ENCODE peak calls at places on chromosomes 3 and 15, in six cellular contexts. G is H9, N is mesenchymal stem cell, Q is neuronal stem cell, W is H1, F is trophoblast cell. B is an unnamed sample.

GRCh38 chr15:77282333-77282732 is 137.6 kb downstream of the PEAK1 start:
- DNase-seq in G (peak; percentile 31), N (peak; percentile 14), Q (peak; percentile 11), W (peak; percentile 34), F (no peak), B (peak; percentile 86)

GRCh38 chr15:60970246-60971170 is 258.6 kb downstream of the RORA start:
- DNase-seq in G (no peak), N (no peak), Q (no peak), W (no peak), F (no peak), B (peak; percentile 76)

GRCh38 chr3:32147935-32148334 is 41.5 kb downstream of the GPD1L start:
- DNase-seq in G (no peak), N (peak; percentile 2), Q (no peak), W (no peak), F (no peak), B (no peak)

GRCh38 chr15:76968310-76968709 is 26.6 kb upstream of the PSTPIP1 start:
- DNase-seq in G (no peak), N (no peak), Q (no peak), W (no peak), F (no peak), B (peak; percentile 34)

GRCh38 chr3:108221911-108222812 is at the start of gene IFT57:
- DNase-seq in G (peak; percentile 99), N (peak; percentile 99), Q (peak; percentile 97), W (peak; percentile 88), F (peak; percentile 95), B (peak; percentile 98)

GRCh38 chr15:34514251-34514760 is 69.1 kb downstream of the GOLGA8B start:
- DNase-seq in G (no peak), N (peak; percentile 30), Q (no peak), W (no peak), F (no peak), B (no peak)

GRCh38 chr3:53222183-53222901 is 33.5 kb downstream of the TKT start:
- DNase-seq in G (no peak), N (no peak), Q (no peak), W (no peak), F (no peak), B (no peak)

GRCh38 chr3:156131241-156131640 is 10.9 kb downstream of the KCNAB1 start:
- DNase-seq in G (no peak), N (no peak), Q (no peak), W (no peak), F (no peak), B (no peak)

GRCh38 chr3:136938334-136938733 is 19.4 kb upstream of the IL20RB start:
- DNase-seq in G (no peak), N (peak; percentile 64), Q (no peak), W (no peak), F (peak; percentile 10), B (peak; percentile 65)

GRCh38 chr3:26308454-26308853 is 314.1 kb upstream of the LRRC3B start:
- DNase-seq in G (no peak), N (no peak), Q (no peak), W (no peak), F (no peak), B (no peak)

GRCh38 chr15:31342381-31342780 is 15.7 kb downstream of the KLF13 start:
- DNase-seq in G (no peak), N (no peak), Q (no peak), W (no peak), F (no peak), B (no peak)

GRCh38 chr3:4821331-4821730 is 157.9 kb upstream of the BHLHE40 start:
- DNase-seq in G (no peak), N (no peak), Q (no peak), W (no peak), F (peak; percentile 72), B (no peak)

GRCh38 chr3:102174312-102174712 is 260.5 kb upstream of the ZPLD1 start:
- DNase-seq in G (no peak), N (peak; percentile 90), Q (no peak), W (no peak), F (no peak), B (peak; percentile 83)

GRCh38 chr15:76501726-76502125 is 165.2 kb downstream of the ISL2 start:
- DNase-seq in G (no peak), N (peak; percentile 56), Q (no peak), W (no peak), F (no peak), B (peak; percentile 55)

GRCh38 chr3:150309557-150309956 is 98.5 kb upstream of the TSC22D2 start:
- DNase-seq in G (no peak), N (peak; percentile 47), Q (no peak), W (no peak), F (peak; percentile 36), B (peak; percentile 84)

GRCh38 chr3:52455283-52456168 is at the start of gene NISCH:
- DNase-seq in G (peak; percentile 81), N (peak; percentile 75), Q (peak; percentile 79), W (no peak), F (peak; percentile 87), B (peak; percentile 65)

GRCh38 chr15:47027322-47027946 is 689.9 kb upstream of the SEMA6D start:
- DNase-seq in G (peak; percentile 32), N (peak; percentile 6), Q (no peak), W (no peak), F (no peak), B (no peak)

GRCh38 chr15:75065851-75066509 is 42.6 kb downstream of the PPCDC start:
- DNase-seq in G (no peak), N (no peak), Q (no peak), W (no peak), F (no peak), B (no peak)

GRCh38 chr15:78387678-78388077 is 47.5 kb downstream of the CRABP1 start:
- DNase-seq in G (no peak), N (no peak), Q (no peak), W (no peak), F (no peak), B (no peak)

GRCh38 chr3:150765949-150766720 is 3.2 kb upstream of the SIAH2 start:
- DNase-seq in G (no peak), N (peak; percentile 69), Q (no peak), W (no peak), F (no peak), B (peak; percentile 78)

GRCh38 chr3:128415773-128416577 is 50.7 kb downstream of the DNAJB8 start:
- DNase-seq in G (no peak), N (no peak), Q (no peak), W (no peak), F (peak; percentile 63), B (no peak)

GRCh38 chr3:161358488-161358887 is 12.8 kb downstream of the SPTSSB start:
- DNase-seq in G (no peak), N (no peak), Q (no peak), W (no peak), F (no peak), B (no peak)

GRCh38 chr3:141402476-141403171 is 34.3 kb downstream of the ZBTB38 start:
- DNase-seq in G (peak; percentile 65), N (peak; percentile 67), Q (peak; percentile 55), W (no peak), F (peak; percentile 88), B (peak; percentile 78)
- H2BK120ac ChIP-seq in G (no peak overlapping the region), N (peak overlapping the region; percentile 99), Q (peak overlapping the region; percentile 4), W (no peak overlapping the region), F (peak overlapping the region; percentile 97), B (peak overlapping the region; percentile 98)

DNA sequence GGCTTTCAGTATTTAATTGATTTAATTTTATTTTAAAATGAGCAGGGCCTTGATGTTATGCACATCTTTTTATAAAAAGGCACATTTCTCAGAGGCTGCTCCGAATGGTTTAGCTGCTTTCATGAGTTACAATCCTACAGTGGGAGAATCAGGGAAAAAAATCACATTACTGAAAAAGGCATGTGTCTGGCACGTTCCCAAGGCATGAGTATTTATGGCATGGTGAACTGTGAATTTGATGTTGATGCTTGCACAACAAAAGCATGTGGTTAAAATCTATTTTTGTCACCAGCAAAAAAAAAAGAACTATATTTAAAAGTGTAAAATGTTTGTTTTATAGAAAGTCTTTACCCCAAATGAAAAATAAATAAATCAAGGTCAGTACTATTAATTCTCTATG is 485.2 kb upstream of the ROBO2 start:
- DNase-seq in G (no peak), N (peak; percentile 58), Q (no peak), W (no peak), F (no peak), B (peak; percentile 65)
- H4K91ac ChIP-seq in G (no peak overlapping the region), N (no peak overlapping the region), Q (no peak overlapping the region), W (no peak overlapping the region), F (no peak overlapping the region), B (no peak overlapping the region)

GRCh38 chr3:71524688-71525087 is 58.8 kb downstream of the FOXP1 start:
- DNase-seq in G (no peak), N (no peak), Q (no peak), W (no peak), F (no peak), B (no peak)

GRCh38 chr3:71523628-71524027 is 59.9 kb downstream of the FOXP1 start:
- DNase-seq in G (no peak), N (no peak), Q (no peak), W (no peak), F (no peak), B (no peak)

GRCh38 chr3:71520186-71521020 is 63.1 kb downstream of the FOXP1 start:
- DNase-seq in G (no peak), N (no peak), Q (no peak), W (no peak), F (peak; percentile 38), B (peak; percentile 47)

GRCh38 chr3:71521021-71521352 is 62.5 kb downstream of the FOXP1 start:
- DNase-seq in G (no peak), N (no peak), Q (no peak), W (no peak), F (no peak), B (no peak)

GRCh38 chr3:71521940-71522876 is 61.3 kb downstream of the FOXP1 start:
- DNase-seq in G (no peak), N (no peak), Q (no peak), W (no peak), F (no peak), B (no peak)
- H2BK120ac ChIP-seq in G (no peak overlapping the region), N (no peak overlapping the region), Q (no peak overlapping the region), W (no peak overlapping the region), F (no peak overlapping the region), B (no peak overlapping the region)

DNA sequence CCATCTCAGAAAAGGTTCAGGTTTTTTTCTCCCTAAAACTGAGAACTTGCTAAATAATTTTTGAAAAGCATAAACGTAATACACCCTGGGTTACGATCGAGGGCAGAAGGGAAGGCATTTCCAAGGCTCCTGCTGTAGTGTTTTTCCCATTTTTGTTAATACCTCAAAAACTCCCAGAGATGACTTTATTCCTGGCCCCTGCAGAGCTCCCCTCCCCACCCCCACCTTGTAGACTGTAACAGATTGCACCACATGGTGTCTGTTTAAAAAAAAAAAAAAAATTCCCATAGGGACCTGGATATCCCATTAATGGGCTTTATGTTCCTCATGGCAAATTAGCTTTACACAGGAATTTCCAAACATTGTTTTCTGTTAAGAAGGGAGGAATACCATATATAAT is 38.2 kb downstream of the FEZF2 start:
- DNase-seq in G (no peak), N (no peak), Q (no peak), W (no peak), F (no peak), B (no peak)
- H4K91ac ChIP-seq in G (no peak overlapping the region), N (no peak overlapping the region), Q (no peak overlapping the region), W (no peak overlapping the region), F (no peak overlapping the region), B (no peak overlapping the region)

B was measured in IMR-90.